ENCODE peak calls at places on chromosome 4, in four cellular contexts. E is ascending aorta, V is IMR-90, F is A549. R is an unnamed sample.

GRCh38 chr4:83362492-83363329 is 28.1 kb upstream of the HPSE start:
- DNase-seq in V (peak), E (no peak), F (peak), R (no peak)

GRCh38 chr4:129239088-129239487 is 143.1 kb downstream of the C4orf33 start:
- DNase-seq in F (no peak), E (no peak), V (no peak), R (no peak)

GRCh38 chr4:17636696-17637351 is 22.4 kb downstream of the MED28 start:
- DNase-seq in F (peak), V (peak), E (peak), R (no peak)

GRCh38 chr4:14193601-14194000 is 566.1 kb upstream of the BOD1L1 start:
- DNase-seq in V (no peak), F (no peak), E (no peak), R (no peak)

GRCh38 chr4:8070751-8071718 is 87.6 kb downstream of the ABLIM2 start:
- DNase-seq in E (no peak), F (no peak), V (no peak), R (no peak)

GRCh38 chr4:5160668-5161067 is 109.4 kb downstream of the STK32B start:
- DNase-seq in E (no peak), V (no peak), F (no peak), R (no peak)

GRCh38 chr4:11732155-11732554 is 303.5 kb upstream of the HS3ST1 start:
- DNase-seq in F (no peak), V (no peak), E (no peak), R (no peak)

GRCh38 chr4:17712166-17712565 is 69.3 kb downstream of the FAM184B start:
- DNase-seq in V (no peak), F (no peak), E (no peak), R (no peak)

GRCh38 chr4:73311428-73311827 is 52.8 kb upstream of the ANKRD17 start:
- DNase-seq in E (no peak), F (no peak), V (peak), R (no peak)

GRCh38 chr4:13627185-13627605 is 330 bp downstream of the BOD1L1 start:
- DNase-seq in V (no peak), F (no peak), E (no peak), R (no peak)

GRCh38 chr4:82648356-82648755 is 86.6 kb upstream of the TMEM150C start:
- DNase-seq in F (no peak), E (no peak), V (peak), R (no peak)

GRCh38 chr4:26867914-26868684 is 7.5 kb downstream of the STIM2 start:
- DNase-seq in V (peak), F (no peak), E (no peak), R (no peak)

GRCh38 chr4:52824603-52825310 is 37.4 kb upstream of the RASL11B start:
- DNase-seq in V (peak), E (no peak), F (no peak), R (no peak)

GRCh38 chr4:174406416-174406815 is 115.9 kb downstream of the HPGD start:
- DNase-seq in F (no peak), E (no peak), V (no peak), R (no peak)

GRCh38 chr4:52545099-52546069 is 113.7 kb downstream of the USP46 start:
- DNase-seq in E (peak), F (peak), V (peak), R (no peak)

GRCh38 chr4:188722911-188723310 is 583.7 kb downstream of the TRIML1 start:
- DNase-seq in E (no peak), F (no peak), V (peak), R (no peak)

GRCh38 chr4:41185614-41186609 is 28.4 kb downstream of the APBB2 start:
- DNase-seq in E (no peak), V (peak), F (no peak), R (no peak)

GRCh38 chr4:26074672-26075071 is 160.7 kb downstream of the SMIM20 start:
- DNase-seq in V (no peak), F (no peak), E (peak), R (no peak)

GRCh38 chr4:44025376-44026020 is 423.1 kb downstream of the KCTD8 start:
- DNase-seq in F (no peak), E (no peak), V (no peak), R (no peak)

DNA sequence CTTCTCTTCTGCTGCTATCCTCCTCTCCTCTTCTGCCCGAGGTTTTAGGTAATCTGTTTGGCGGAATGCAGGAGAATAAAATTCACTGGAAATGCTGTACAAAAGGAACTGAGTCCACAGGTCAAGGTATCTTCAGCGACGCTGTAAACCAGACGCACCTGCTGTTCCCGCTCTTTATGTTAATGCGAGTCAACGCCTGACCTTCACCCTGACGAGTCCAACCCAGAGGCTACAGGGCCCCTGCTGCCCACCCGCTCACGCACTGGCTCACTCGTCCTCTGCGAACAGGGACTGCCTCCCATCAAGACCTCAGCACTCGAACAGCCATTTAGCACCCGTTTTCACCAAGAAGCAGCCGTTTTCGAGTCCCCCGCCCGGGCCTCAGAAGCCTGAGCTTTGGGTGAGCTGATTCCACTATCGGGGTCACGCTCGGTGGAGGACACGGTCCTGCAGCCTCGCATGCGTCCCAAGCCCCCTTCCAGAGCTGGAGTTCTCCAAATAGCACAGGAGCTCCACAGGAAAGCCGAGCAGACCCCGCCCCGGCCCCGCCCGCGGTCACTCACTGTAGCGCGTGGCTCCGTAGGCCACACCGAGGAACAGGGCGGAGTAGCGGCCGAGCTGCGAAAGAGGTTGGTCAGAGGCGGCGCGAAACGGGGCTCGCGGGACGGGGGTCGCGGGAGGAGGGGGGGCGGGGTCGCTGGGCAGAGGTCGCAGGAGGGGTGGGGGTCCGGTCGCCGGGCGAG is 556 bp downstream of the ATP5ME start:
- DNase-seq in F (no peak), E (no peak), V (no peak), R (no peak)
- H3K27ac ChIP-seq in F (peak), E (peak), V (peak), R (peak)

GRCh38 chr4:88230953-88231835 is 53.2 kb downstream of the PPM1K start:
- DNase-seq in F (no peak), V (peak), E (no peak), R (no peak)
- H3K4me3 ChIP-seq in F (no peak), V (peak), E (peak), R (no peak)

GRCh38 chr4:144579411-144580020 is 66.4 kb upstream of the HHIP start:
- DNase-seq in F (no peak), E (no peak), V (peak), R (no peak)
- TF ChIP-seq CTCF in F (no peak), E (no peak), V (no peak), R (no peak)

DNA sequence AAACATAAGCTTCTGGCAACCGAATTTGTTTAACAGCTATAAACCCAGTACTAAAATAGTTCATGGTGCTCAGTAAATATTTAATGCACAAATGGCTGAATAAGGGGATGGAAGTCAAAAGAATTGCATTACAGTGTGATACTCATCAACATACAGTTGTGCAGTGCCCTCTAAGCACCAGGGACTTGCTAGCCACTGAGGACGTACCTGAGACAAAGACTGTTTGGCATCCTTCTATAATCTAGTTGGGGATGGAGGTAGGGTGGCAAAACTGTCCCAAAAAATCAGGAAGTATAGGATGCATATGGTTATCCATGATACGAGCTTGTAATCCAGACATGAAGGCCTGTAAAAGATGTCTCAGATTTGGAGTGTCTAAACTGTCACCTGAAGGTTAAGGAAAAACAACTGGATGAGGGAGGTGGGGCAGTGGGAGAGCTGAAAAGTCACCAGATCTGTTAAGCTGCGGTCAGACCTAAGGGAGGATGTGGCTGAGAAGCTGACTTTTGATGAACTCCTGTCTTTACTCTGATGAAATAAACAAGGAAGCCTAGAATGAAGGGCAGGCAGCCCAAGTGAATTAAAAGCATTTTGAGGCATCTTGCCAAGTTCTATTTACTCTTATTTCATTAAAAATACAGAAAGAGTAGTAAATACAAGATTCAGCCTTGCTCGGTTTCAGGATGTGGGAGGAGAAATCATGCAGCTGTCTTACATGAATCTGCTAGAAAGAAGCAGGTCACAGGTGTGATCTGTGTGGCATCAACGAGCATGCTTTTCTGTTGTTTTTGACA is 12.0 kb upstream of the CD38 start:
- DNase-seq in V (no peak), E (no peak), F (no peak), R (no peak)
- H3K27ac ChIP-seq in V (no peak), E (no peak), F (no peak), R (no peak)

DNA sequence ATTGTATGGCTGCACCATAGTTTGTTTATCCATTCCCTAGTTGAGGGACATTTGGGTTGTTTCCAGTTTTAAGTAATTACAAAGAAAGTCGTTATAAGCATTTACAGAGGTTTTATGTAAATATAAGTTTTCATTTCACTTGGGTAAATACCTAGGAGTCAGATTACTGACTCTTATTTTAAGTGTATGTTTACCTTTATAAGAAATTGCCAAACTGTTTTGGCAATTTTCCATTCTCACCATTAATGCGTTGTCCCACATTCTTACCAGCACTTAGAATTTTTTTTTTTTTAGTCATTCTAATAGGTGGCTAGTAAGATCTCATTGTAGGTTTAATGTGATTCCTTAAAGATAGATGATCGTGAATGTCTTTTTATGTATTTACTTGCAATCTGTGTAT is 121.5 kb upstream of the NR3C2 start:
- DNase-seq in V (no peak), F (no peak), E (no peak), R (no peak)
- H3K4me3 ChIP-seq in V (no peak), F (no peak), E (no peak), R (no peak)

GRCh38 chr4:105715692-105716278 is 7.2 kb downstream of the GSTCD start:
- DNase-seq in V (peak), E (no peak), F (peak), R (no peak)
- TF ChIP-seq CTCF in V (peak), E (no peak), F (peak), R (peak)

DNA sequence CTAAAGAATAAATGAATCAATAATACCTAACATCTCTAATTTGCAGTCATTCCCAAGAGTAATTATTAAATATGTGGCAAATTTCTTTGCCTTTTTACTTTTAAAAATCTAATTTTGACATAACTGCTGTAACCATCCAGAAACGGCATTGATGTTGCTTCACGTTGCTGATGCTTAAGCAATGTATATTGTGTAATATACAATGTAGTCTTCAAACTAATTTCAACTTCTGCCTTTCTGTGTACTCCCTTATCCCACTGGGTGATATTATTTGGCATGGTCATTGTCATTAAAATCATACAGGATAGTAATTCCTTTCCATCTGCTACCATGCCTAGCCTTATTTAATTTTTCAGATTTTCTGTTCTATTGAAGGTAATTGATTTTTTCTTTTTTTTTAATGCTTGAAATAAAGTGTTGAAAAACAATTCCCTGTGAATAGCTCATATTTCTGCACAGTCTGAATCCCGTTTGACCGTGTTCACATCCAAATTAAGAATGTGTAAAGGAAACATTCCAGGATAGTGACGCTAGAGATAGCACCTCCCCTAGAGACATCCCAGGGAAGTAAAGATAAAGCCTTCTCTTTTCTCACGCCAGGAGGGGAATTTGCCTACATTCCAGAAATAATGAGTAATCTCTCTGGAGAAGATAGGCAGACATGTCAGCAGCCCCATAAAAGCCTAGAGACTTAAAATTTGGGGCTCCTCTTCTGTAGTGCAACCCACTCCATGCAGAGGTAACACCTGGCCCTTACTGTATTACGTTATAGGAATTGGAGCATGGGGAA is 8.6 kb downstream of the FAM200B start:
- DNase-seq in F (peak), V (peak), E (no peak), R (no peak)
- H3K27ac ChIP-seq in F (peak), V (peak), E (no peak), R (peak)

GRCh38 chr4:159141193-159141592 is 38.3 kb downstream of the RAPGEF2 start:
- DNase-seq in F (no peak), E (no peak), V (peak), R (no peak)
- H3K4me3 ChIP-seq in F (no peak), E (no peak), V (no peak), R (no peak)